ENCODE peak calls at places on chromosomes 1 and 21, in six cellular contexts. C is GF-D8; H is stimulated activated CD4-positive, alpha-beta T cell treated with anti-CD3 and anti-CD28 coated beads, Interleukin-4, amount 100 ng/mL, for 24 hours; X is RWPE1; Y is esophagus squamous epithelium; T is Kasumi-1. L is an unnamed sample.

GRCh38 chr1:89980605-89981004 is 14.3 kb upstream of the ZNF326 start:
- DNase-seq in C (no peak), H (no peak), X (no peak), T (no peak), Y (no peak), L (no peak)

GRCh38 chr1:227949954-227950734 is 2.4 kb upstream of the WNT9A start:
- DNase-seq in C (no peak), Y (no peak), T (no peak), H (no peak), X (no peak), L (no peak)

GRCh38 chr21:39105341-39105765 is 77.9 kb downstream of the PSMG1 start:
- DNase-seq in T (no peak), X (no peak), H (no peak), C (peak; percentile 58), Y (no peak), L (peak; percentile 68)

GRCh38 chr1:2534775-2535387 is 4.8 kb upstream of the HES5 start:
- DNase-seq in C (no peak), H (no peak), Y (no peak), T (no peak), X (peak; percentile 91), L (no peak)

GRCh38 chr1:110433803-110434202 is 17.1 kb upstream of the PROK1 start:
- DNase-seq in C (peak; percentile 13), X (peak; percentile 67), H (no peak), T (peak; percentile 53), Y (no peak), L (peak; percentile 78)

GRCh38 chr21:37072239-37072987 is 458 bp downstream of the PIGP start:
- DNase-seq in X (peak; percentile 73), Y (no peak), C (peak; percentile 56), T (no peak), H (peak; percentile 73), L (peak; percentile 46)

GRCh38 chr1:151476083-151476482 is 16.8 kb upstream of the POGZ start:
- DNase-seq in T (no peak), Y (no peak), X (no peak), C (no peak), H (no peak), L (no peak)

GRCh38 chr1:53608071-53608470 is 130.9 kb downstream of the GLIS1 start:
- DNase-seq in T (no peak), Y (no peak), C (no peak), H (no peak), X (no peak), L (no peak)

GRCh38 chr1:54653036-54653435 is 11.4 kb downstream of the MROH7 start:
- DNase-seq in Y (no peak), X (no peak), H (no peak), T (no peak), C (no peak), L (no peak)

GRCh38 chr1:94418664-94419655 is 771 bp downstream of the ABCD3 start:
- DNase-seq in Y (no peak), X (peak; percentile 22), C (no peak), H (no peak), T (no peak), L (no peak)

GRCh38 chr1:77632216-77632615 is 50.2 kb downstream of the ZZZ3 start:
- DNase-seq in X (no peak), H (no peak), T (peak; percentile 11), Y (no peak), C (peak; percentile 14), L (no peak)

GRCh38 chr1:180951881-180952656 is 39.4 kb downstream of the KIAA1614 start:
- DNase-seq in X (no peak), Y (no peak), T (no peak), H (no peak), C (no peak), L (no peak)

GRCh38 chr1:112011231-112011630 is 21.8 kb upstream of the KCND3 start:
- DNase-seq in T (no peak), Y (no peak), H (no peak), C (no peak), X (peak; percentile 26), L (no peak)

GRCh38 chr1:84689514-84690396 is 506 bp downstream of the SSX2IP start:
- DNase-seq in C (no peak), T (peak; percentile 35), X (no peak), Y (no peak), H (peak; percentile 49), L (peak; percentile 30)

GRCh38 chr1:24203404-24203803 is 16.3 kb upstream of the IFNLR1 start:
- DNase-seq in X (peak; percentile 74), C (no peak), T (no peak), H (peak; percentile 18), Y (no peak), L (no peak)

GRCh38 chr21:31128234-31128633 is 90.0 kb upstream of the KRTAP19-8 start:
- DNase-seq in Y (no peak), T (no peak), H (no peak), X (no peak), C (no peak), L (no peak)

GRCh38 chr1:193190096-193190744 is 3.8 kb upstream of the B3GALT2 start:
- DNase-seq in C (no peak), Y (no peak), H (no peak), T (no peak), X (no peak), L (no peak)

GRCh38 chr1:184930645-184931044 is 43.7 kb downstream of the NIBAN1 start:
- DNase-seq in H (no peak), X (no peak), Y (no peak), T (no peak), C (peak; percentile 67), L (no peak)

GRCh38 chr1:151128800-151129199 is 17.6 kb downstream of the SEMA6C start:
- DNase-seq in T (no peak), C (no peak), H (no peak), Y (no peak), X (no peak), L (no peak)

GRCh38 chr1:203665986-203666385 is 39.4 kb downstream of the ATP2B4 start:
- DNase-seq in X (no peak), C (no peak), H (no peak), Y (no peak), T (no peak), L (no peak)

GRCh38 chr1:224670506-224670905 is 54.4 kb downstream of the CNIH3 start:
- DNase-seq in T (no peak), X (no peak), C (no peak), Y (no peak), H (no peak), L (no peak)

GRCh38 chr1:227330709-227331108 is 12.4 kb upstream of the CDC42BPA start:
- DNase-seq in Y (no peak), C (no peak), T (no peak), H (no peak), X (no peak), L (no peak)

GRCh38 chr1:216194721-216195120 is 228.5 kb downstream of the USH2A start:
- DNase-seq in Y (no peak), H (no peak), X (no peak), T (no peak), C (no peak), L (no peak)

GRCh38 chr1:53390261-53390660 is 62.4 kb upstream of the LRP8 start:
- DNase-seq in Y (no peak), H (no peak), C (no peak), T (peak; percentile 58), X (no peak), L (no peak)